ENCODE peak calls at places on chromosomes 5 and 9, in seven cellular contexts. W, H, I, Z, Y, U and F are unnamed samples. For H3K9me3, the result is how much of the 10 kb centered on the place peaks cover.

GRCh38 chr5:177457239-177458121 is 10.9 kb downstream of the PRR7 start:
- DNase-seq in W (no peak), I (peak), Z (peak), Y (peak), U (peak), H (no peak), F (no peak)

GRCh38 chr5:111461261-111461671 is 51.1 kb downstream of the STARD4 start:
- DNase-seq in H (no peak), W (no peak), Z (no peak), Y (no peak), U (peak), I (no peak), F (no peak)

GRCh38 chr5:123626051-123626450 is 114.1 kb downstream of the CSNK1G3 start:
- DNase-seq in H (no peak), Y (no peak), I (no peak), Z (no peak), W (no peak), U (no peak), F (no peak)

GRCh38 chr5:168992687-168993086 is 308.3 kb downstream of the SLIT3 start:
- DNase-seq in H (no peak), U (peak), Y (no peak), I (no peak), Z (no peak), W (no peak), F (no peak)

GRCh38 chr5:117615226-117615625 is 1040.6 kb upstream of the SEMA6A start:
- DNase-seq in W (no peak), H (no peak), Z (no peak), I (no peak), Y (no peak), U (no peak), F (no peak)

GRCh38 chr9:93673271-93673843 is 97.0 kb downstream of the PHF2 start:
- DNase-seq in W (no peak), U (peak), H (no peak), I (peak), Y (peak), Z (peak), F (peak)

GRCh38 chr5:98428806-98429205 is 344.7 kb upstream of the RGMB start:
- DNase-seq in H (no peak), W (no peak), Y (no peak), U (no peak), I (no peak), Z (no peak), F (no peak)

GRCh38 chr5:176789873-176790615 is 20.3 kb upstream of the UNC5A start:
- DNase-seq in W (no peak), Y (no peak), H (no peak), I (no peak), Z (no peak), U (no peak), F (no peak)

GRCh38 chr9:89792189-89793123 is 187.6 kb downstream of the GADD45G start:
- DNase-seq in W (no peak), Z (peak), H (no peak), I (no peak), Y (no peak), U (no peak), F (no peak)

GRCh38 chr9:31700252-31701045 is 684.0 kb upstream of the ACO1 start:
- DNase-seq in W (no peak), U (no peak), H (no peak), Z (no peak), Y (no peak), I (no peak), F (no peak)

GRCh38 chr9:72826954-72827953 is 125.6 kb downstream of the ALDH1A1 start:
- DNase-seq in Z (no peak), H (no peak), Y (no peak), U (no peak), I (no peak), W (no peak), F (no peak)

GRCh38 chr9:78386746-78387145 is 89.8 kb downstream of the PSAT1 start:
- DNase-seq in I (no peak), U (no peak), H (no peak), Y (no peak), W (no peak), Z (no peak), F (no peak)

GRCh38 chr5:1522601-1523479 is 920 bp downstream of the LPCAT1 start:
- DNase-seq in Z (peak), U (peak), H (no peak), I (peak), Y (peak), W (no peak), F (peak)

DNA sequence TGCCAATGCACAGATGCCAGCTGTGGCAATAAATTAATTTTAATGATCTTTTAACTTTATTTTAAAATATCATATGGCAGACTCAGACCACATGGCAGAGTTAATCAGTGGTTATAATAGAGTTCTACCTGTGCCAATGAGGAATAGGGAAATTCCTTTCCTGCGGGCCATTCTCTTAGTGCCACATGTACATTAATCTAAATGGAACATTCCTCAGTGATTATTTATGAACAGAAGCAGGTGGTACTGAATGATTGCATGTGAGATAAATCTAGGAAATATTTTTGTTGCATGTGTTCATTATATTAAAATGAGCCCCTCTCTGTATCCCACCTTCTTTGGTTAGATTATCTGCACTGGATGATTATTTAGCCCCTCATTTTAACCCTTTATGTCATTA is 102.3 kb downstream of the CCDC192 start:
- DNase-seq in H (no peak), Z (no peak), I (no peak), U (no peak), Y (no peak), W (no peak), F (no peak)
- H3K9me3 ChIP-seq in H (under half), Z (under half), I (under half), U (under half), Y (under half), W (under half), F (under half)

DNA sequence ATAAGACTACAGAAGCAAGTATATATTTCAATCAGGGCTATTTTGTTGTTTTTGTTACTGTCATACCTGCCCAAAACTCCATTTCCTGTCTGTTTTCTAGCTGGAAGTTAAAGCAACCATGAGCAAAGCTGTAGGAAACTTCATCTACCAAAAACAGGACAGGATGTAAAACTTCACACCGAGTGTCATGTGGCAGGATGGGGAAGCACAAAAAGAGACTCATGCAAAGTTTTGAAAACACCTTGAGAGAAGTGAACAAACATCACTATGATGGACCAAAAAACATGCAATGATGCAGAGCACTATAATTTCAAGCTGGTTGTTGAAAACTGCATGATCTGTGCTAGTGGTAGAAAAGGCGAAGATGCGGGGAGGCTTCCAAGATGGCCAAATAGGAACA is 6.3 kb upstream of the GZMA start:
- DNase-seq in W (no peak), Y (no peak), Z (no peak), U (no peak), I (no peak), H (no peak), F (no peak)
- H3K9me3 ChIP-seq in W (under half), Y (under half), Z (under half), U (under half), I (under half), H (under half), F (under half)

DNA sequence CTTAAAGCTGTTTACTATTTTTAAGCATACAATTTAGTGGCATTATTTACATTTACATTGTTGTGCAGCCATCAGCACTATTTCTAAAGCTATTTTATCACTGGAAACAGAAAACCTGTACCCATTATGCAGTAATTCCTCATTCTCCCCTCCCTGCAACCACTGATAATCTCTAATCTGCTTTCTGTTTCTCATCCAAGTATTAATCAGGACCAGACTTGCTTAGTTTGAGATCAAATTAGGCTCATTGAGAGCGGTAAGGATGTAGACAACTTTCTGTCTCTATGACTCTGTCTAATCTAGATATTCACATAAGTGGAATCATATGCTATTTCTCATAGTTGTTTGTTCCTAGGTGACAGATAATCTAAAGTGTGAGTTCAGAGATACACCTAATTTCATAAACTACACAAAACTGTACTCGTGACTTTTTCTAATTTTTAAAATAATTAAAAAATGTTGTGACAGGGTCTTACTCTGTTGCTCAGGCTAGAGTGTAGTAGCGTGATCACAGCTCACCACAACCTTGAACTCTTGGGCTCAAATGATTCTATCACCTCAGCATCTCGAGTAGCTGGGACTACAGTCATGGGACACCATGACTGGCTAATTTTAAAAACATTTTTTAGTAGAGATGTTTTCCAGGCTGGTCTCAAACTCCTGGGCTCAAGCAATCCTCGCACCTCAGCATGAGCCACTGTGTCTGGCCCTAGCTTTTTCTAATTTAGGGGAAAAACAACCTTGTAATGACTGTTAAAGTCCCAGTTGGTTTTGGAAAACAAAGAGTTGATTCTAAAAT is 37.6 kb downstream of the BDP1 start:
- DNase-seq in W (no peak), H (no peak), U (no peak), I (no peak), Y (no peak), Z (no peak), F (no peak)
- H3K9me3 ChIP-seq in W (under half), H (under half), U (under half), I (under half), Y (under half), Z (under half), F (under half)

GRCh38 chr5:165242701-165243100 is 1737.3 kb downstream of the MAT2B start:
- DNase-seq in H (no peak), W (no peak), U (no peak), Z (no peak), Y (no peak), I (no peak), F (no peak)

GRCh38 chr5:165244407-165244806 is 1739.0 kb downstream of the MAT2B start:
- DNase-seq in Y (no peak), U (no peak), W (no peak), H (no peak), I (no peak), Z (no peak), F (no peak)
- H3K9me3 ChIP-seq in Y (under half), U (under half), W (under half), H (under half), I (under half), Z (under half), F (under half)

GRCh38 chr9:137989999-137990715 is 112.6 kb downstream of the CACNA1B start:
- DNase-seq in Y (peak), W (no peak), I (peak), U (peak), H (no peak), Z (peak), F (peak)

GRCh38 chr9:137988701-137989100 is 111.1 kb downstream of the CACNA1B start:
- DNase-seq in H (no peak), Y (no peak), U (no peak), I (peak), W (no peak), Z (no peak), F (no peak)

GRCh38 chr9:137988051-137988450 is 110.5 kb downstream of the CACNA1B start:
- DNase-seq in H (no peak), U (no peak), W (no peak), Z (no peak), Y (no peak), I (peak), F (no peak)

GRCh38 chr9:137987244-137988030 is 109.9 kb downstream of the CACNA1B start:
- DNase-seq in I (peak), Y (no peak), U (no peak), H (no peak), Z (no peak), W (no peak), F (no peak)

DNA sequence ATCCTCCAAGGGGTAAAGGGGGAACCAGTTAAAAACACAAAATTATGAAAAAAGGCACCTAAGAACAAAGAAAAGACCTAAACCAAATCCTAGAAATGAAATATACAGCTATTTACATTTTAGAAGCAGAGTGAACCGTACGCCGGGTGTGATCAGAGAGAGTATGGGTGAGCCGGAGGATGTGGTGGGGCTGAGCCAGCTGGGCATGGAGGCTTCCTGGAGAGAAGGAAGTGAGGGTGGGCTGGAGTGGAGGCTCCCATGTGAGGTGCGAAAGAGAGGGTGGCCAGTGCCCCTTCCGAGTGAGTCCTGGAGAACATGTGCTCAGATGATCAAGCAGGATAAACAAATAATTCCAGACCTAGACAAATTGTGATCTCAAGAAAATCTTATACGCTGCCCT is 111.6 kb downstream of the CACNA1B start:
- DNase-seq in U (no peak), I (no peak), Y (no peak), Z (peak), H (no peak), W (no peak), F (no peak)
- H3K9me3 ChIP-seq in U (under half), I (under half), Y (under half), Z (under half), H (under half), W (under half), F (under half)